ENCODE peak calls at places on chromosome 14, in nine cellular contexts. C is kidney epithelial cell, D is fibroblast of pulmonary artery, Q is cardiac fibroblast, F is mucosa of descending colon, V is astrocyte, T is epithelial cell of esophagus, P is right atrium auricular region, A is coronary artery. S is an unnamed sample.

GRCh38 chr14:92981726-92982125 is 58.8 kb downstream of the CHGA start:
- DNase-seq in C (no peak), D (no peak), Q (no peak), F (no peak), V (no peak), T (no peak), P (no peak), A (no peak), S (no peak)

GRCh38 chr14:86938356-86938755 is 1054.6 kb downstream of the GALC start:
- DNase-seq in C (peak), D (no peak), Q (no peak), F (no peak), V (no peak), T (no peak), P (no peak), A (no peak), S (no peak)

GRCh38 chr14:61601923-61602732 is 93.2 kb upstream of the HIF1A start:
- DNase-seq in C (no peak), D (no peak), Q (no peak), F (no peak), V (no peak), T (no peak), P (no peak), A (no peak), S (no peak)

GRCh38 chr14:51069065-51069464 is 25.8 kb downstream of the TRIM9 start:
- DNase-seq in C (no peak), D (no peak), Q (no peak), F (no peak), V (peak), T (peak), P (no peak), A (no peak), S (no peak)

GRCh38 chr14:56487090-56487667 is 92.4 kb upstream of the TMEM260 start:
- DNase-seq in C (no peak), D (peak), Q (peak), F (no peak), V (no peak), T (peak), P (no peak), A (no peak), S (peak)

GRCh38 chr14:39320318-39320717 is 86.6 kb downstream of the MIA2 start:
- DNase-seq in C (no peak), D (peak), Q (peak), F (no peak), V (no peak), T (no peak), P (no peak), A (no peak), S (peak)

GRCh38 chr14:60242420-60242819 is 6.6 kb upstream of the PPM1A start:
- DNase-seq in C (no peak), D (no peak), Q (no peak), F (no peak), V (no peak), T (no peak), P (no peak), A (no peak), S (no peak)

GRCh38 chr14:104096751-104097700 is 11.5 kb downstream of the ASPG start:
- DNase-seq in C (no peak), D (no peak), Q (no peak), F (peak), V (no peak), T (no peak), P (no peak), A (no peak), S (no peak)

GRCh38 chr14:94925416-94925815 is 155.5 kb upstream of the GSC start:
- DNase-seq in C (no peak), D (no peak), Q (no peak), F (no peak), V (no peak), T (no peak), P (no peak), A (no peak), S (no peak)

GRCh38 chr14:31854508-31855075 is 222.5 kb upstream of the ARHGAP5 start:
- DNase-seq in C (no peak), D (no peak), Q (no peak), F (no peak), V (no peak), T (no peak), P (no peak), A (no peak), S (no peak)

DNA sequence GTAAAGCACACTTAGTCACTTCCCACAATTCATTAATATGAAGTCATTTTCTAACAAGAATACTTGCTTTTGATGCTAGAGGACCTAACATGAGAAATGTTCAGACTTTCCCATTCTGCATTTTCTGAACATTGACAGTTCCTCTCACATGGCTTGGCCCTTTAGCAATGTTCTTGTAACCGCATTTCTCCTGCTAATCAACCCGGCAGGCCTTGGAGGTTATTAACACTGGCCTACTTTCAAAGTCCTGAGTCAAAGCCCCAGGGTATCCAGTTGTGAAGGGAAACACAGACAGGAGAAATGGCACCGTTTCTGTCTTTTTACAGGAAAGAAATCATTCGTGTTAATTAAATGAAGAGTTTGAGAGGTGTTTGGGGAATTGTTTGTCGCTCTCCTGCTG is 446.4 kb upstream of the MIS18BP1 start:
- DNase-seq in C (no peak), D (no peak), Q (no peak), F (no peak), V (peak), T (peak), P (no peak), A (no peak), S (peak)
- TF ChIP-seq CTCF in C (no peak), D (no peak), Q (no peak), F (no peak), V (no peak), T (no peak), P (no peak), A (no peak), S (no peak)

DNA sequence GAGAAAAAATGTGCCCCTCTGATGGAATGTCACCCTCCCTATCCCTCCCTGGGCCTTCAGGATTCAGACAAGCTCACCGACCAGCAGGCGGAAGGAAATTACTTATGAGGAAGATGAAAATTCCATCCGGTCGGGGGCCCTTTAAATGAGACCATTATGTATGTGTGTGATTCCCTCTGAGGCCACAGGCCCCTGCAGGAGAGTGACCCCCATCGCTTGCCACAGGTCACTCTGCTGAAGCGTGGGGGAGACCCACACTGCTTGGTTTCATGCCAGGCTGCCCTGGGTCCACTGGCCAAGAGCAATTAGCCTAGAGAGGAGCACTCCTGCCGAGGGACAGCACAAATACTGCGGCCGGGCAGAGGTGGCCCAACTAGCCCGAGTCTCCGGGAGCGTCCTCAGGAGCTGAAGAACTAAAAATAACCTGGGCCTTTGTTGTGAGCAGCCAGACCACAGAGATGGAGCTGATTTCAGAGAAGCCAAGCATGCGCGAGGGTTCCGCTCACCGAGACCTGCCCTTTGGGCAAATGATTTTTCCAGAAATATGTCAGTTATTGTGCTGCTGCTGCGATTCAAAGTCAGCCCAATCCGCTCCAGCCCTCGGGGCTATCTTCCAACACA is 276.4 kb downstream of the DPF3 start:
- DNase-seq in C (peak), D (no peak), Q (no peak), F (no peak), V (peak), T (no peak), P (no peak), A (peak), S (peak)
- H3K4me3 ChIP-seq in C (no peak), D (no peak), Q (no peak), F (no peak), V (no peak), T (no peak), P (no peak), A (peak), S (no peak)

GRCh38 chr14:65191716-65192115 is 89.4 kb upstream of the MAX start:
- DNase-seq in C (no peak), D (no peak), Q (no peak), F (no peak), V (no peak), T (no peak), P (no peak), A (no peak), S (no peak)

GRCh38 chr14:65195042-65195719 is 92.9 kb upstream of the MAX start:
- DNase-seq in C (no peak), D (no peak), Q (no peak), F (no peak), V (no peak), T (no peak), P (no peak), A (no peak), S (no peak)

GRCh38 chr14:65190312-65190711 is 88.0 kb upstream of the MAX start:
- DNase-seq in C (no peak), D (no peak), Q (no peak), F (no peak), V (no peak), T (no peak), P (no peak), A (no peak), S (no peak)

GRCh38 chr14:65192686-65193085 is 90.4 kb upstream of the MAX start:
- DNase-seq in C (no peak), D (no peak), Q (no peak), F (no peak), V (no peak), T (no peak), P (no peak), A (no peak), S (no peak)

GRCh38 chr14:65193891-65194290 is 91.6 kb upstream of the MAX start:
- DNase-seq in C (no peak), D (no peak), Q (no peak), F (no peak), V (no peak), T (no peak), P (no peak), A (no peak), S (no peak)
- TF ChIP-seq CTCF in C (no peak), D (no peak), Q (no peak), F (no peak), V (no peak), T (no peak), P (no peak), A (no peak), S (no peak)

GRCh38 chr14:76109087-76109880 is 42.4 kb upstream of the GPATCH2L start:
- DNase-seq in C (no peak), D (no peak), Q (no peak), F (no peak), V (no peak), T (peak), P (no peak), A (no peak), S (no peak)

GRCh38 chr14:76115010-76115422 is 36.7 kb upstream of the GPATCH2L start:
- DNase-seq in C (no peak), D (no peak), Q (no peak), F (no peak), V (no peak), T (no peak), P (no peak), A (no peak), S (no peak)

GRCh38 chr14:76112889-76113611 is 38.7 kb upstream of the GPATCH2L start:
- DNase-seq in C (no peak), D (no peak), Q (no peak), F (no peak), V (no peak), T (no peak), P (no peak), A (no peak), S (no peak)

GRCh38 chr14:76117789-76118188 is 33.9 kb upstream of the GPATCH2L start:
- DNase-seq in C (no peak), D (no peak), Q (no peak), F (no peak), V (no peak), T (no peak), P (no peak), A (no peak), S (no peak)

GRCh38 chr14:76113691-76114090 is 38.0 kb upstream of the GPATCH2L start:
- DNase-seq in C (no peak), D (no peak), Q (no peak), F (no peak), V (no peak), T (no peak), P (no peak), A (no peak), S (no peak)
- H3K4me3 ChIP-seq in C (no peak), D (no peak), Q (no peak), F (no peak), V (no peak), T (no peak), P (no peak), A (no peak), S (no peak)

GRCh38 chr14:101808894-101809670 is 47.6 kb downstream of the PPP2R5C start:
- DNase-seq in C (no peak), D (no peak), Q (no peak), F (no peak), V (no peak), T (no peak), P (no peak), A (no peak), S (no peak)

GRCh38 chr14:101809671-101810514 is 48.4 kb downstream of the PPP2R5C start:
- DNase-seq in C (peak), D (peak), Q (peak), F (peak), V (peak), T (peak), P (peak), A (peak), S (peak)

GRCh38 chr14:101812071-101812470 is 50.6 kb downstream of the PPP2R5C start:
- DNase-seq in C (no peak), D (no peak), Q (no peak), F (no peak), V (no peak), T (no peak), P (no peak), A (no peak), S (no peak)

GRCh38 chr14:101810897-101811620 is 49.5 kb downstream of the PPP2R5C start:
- DNase-seq in C (no peak), D (peak), Q (peak), F (no peak), V (peak), T (peak), P (no peak), A (no peak), S (peak)

GRCh38 chr14:101808020-101808641 is 46.6 kb downstream of the PPP2R5C start:
- DNase-seq in C (no peak), D (no peak), Q (no peak), F (no peak), V (no peak), T (no peak), P (no peak), A (no peak), S (no peak)
- TF ChIP-seq CTCF in C (peak), D (no peak), Q (no peak), F (no peak), V (no peak), T (no peak), P (no peak), A (no peak), S (no peak)

S was measured in choroid plexus epithelial cell.